ENCODE peak calls at places on chromosomes 12 and 14, in six cellular contexts. T is cardiac fibroblast, I is BJ, E is OCI-LY7, S is cardiac muscle cell, Y is IMR-90. K is an unnamed sample.
A peak's percentile ranks its signal among the peaks of the same experiment; 100 is the strongest.

GRCh38 chr14:99681832-99682148 is 2.3 kb upstream of the CYP46A1 start:
- DNase-seq in S (no peak), I (no peak), T (no peak), E (no peak), Y (no peak), K (no peak)

GRCh38 chr12:107822356-107822755 is 47.9 kb downstream of the ASCL4 start:
- DNase-seq in I (no peak), S (no peak), Y (no peak), T (no peak), E (no peak), K (no peak)

GRCh38 chr12:68336754-68337343 is 4.7 kb upstream of the MDM1 start:
- DNase-seq in E (no peak), T (no peak), Y (no peak), I (no peak), S (no peak), K (no peak)

GRCh38 chr14:96567289-96567899 is 65.2 kb downstream of the PAPOLA start:
- DNase-seq in E (peak; percentile 36), Y (peak; percentile 50), I (no peak), S (peak; percentile 65), T (peak; percentile 62), K (no peak)

GRCh38 chr14:50335989-50336391 is 23.9 kb downstream of the DMAC2L start:
- DNase-seq in E (no peak), Y (peak; percentile 65), T (peak; percentile 65), S (peak; percentile 71), I (no peak), K (peak; percentile 78)

GRCh38 chr14:60094306-60094897 is 2.7 kb downstream of the PCNX4 start:
- DNase-seq in S (peak; percentile 71), I (no peak), T (peak; percentile 72), E (peak; percentile 31), Y (peak; percentile 70), K (no peak)

GRCh38 chr14:73245401-73246325 is 8.4 kb downstream of the PAPLN start:
- DNase-seq in T (peak; percentile 70), S (peak; percentile 65), Y (no peak), E (peak; percentile 79), I (no peak), K (no peak)

GRCh38 chr14:70018246-70018645 is 139.0 kb downstream of the SMOC1 start:
- DNase-seq in Y (peak; percentile 41), I (no peak), T (peak; percentile 18), S (peak; percentile 16), E (no peak), K (no peak)

GRCh38 chr12:94783862-94784261 is 133.5 kb upstream of the TMCC3 start:
- DNase-seq in S (no peak), T (no peak), Y (peak; percentile 57), E (no peak), I (no peak), K (no peak)

GRCh38 chr14:63287661-63288483 is 30.9 kb downstream of the GPHB5 start:
- DNase-seq in T (no peak), I (peak; percentile 59), Y (peak; percentile 62), S (no peak), E (no peak), K (no peak)

GRCh38 chr12:75058228-75058627 is 151.4 kb downstream of the KCNC2 start:
- DNase-seq in Y (peak; percentile 2), S (no peak), T (no peak), I (no peak), E (no peak), K (no peak)
- TF ChIP-seq CTCF in Y (peak; percentile 22), S (no peak), T (no peak), I (no peak), E (no peak), K (no peak)

GRCh38 chr12:9649532-9649940 is 20.0 kb upstream of the CLEC2D start:
- DNase-seq in I (no peak), Y (no peak), E (peak; percentile 81), S (no peak), T (no peak), K (no peak)
- H3K4me3 ChIP-seq in I (peak overlapping the region; percentile 73), Y (peak overlapping the region; percentile 60), E (peak overlapping the region; percentile 91), S (peak overlapping the region; percentile 55), T (peak overlapping the region; percentile 68), K (no peak overlapping the region)

GRCh38 chr12:18718462-18718861 is 19.4 kb downstream of the PLCZ1 start:
- DNase-seq in S (no peak), E (no peak), I (no peak), T (no peak), Y (no peak), K (no peak)

GRCh38 chr12:18720690-18721089 is 17.1 kb downstream of the PLCZ1 start:
- DNase-seq in T (no peak), I (no peak), E (no peak), S (no peak), Y (no peak), K (no peak)

GRCh38 chr12:18719922-18720321 is 17.9 kb downstream of the PLCZ1 start:
- DNase-seq in Y (peak; percentile 49), E (no peak), T (no peak), I (no peak), S (no peak), K (no peak)

GRCh38 chr12:18723752-18724151 is 14.1 kb downstream of the PLCZ1 start:
- DNase-seq in T (peak; percentile 55), S (peak; percentile 66), Y (peak; percentile 93), I (no peak), E (no peak), K (no peak)
- TF ChIP-seq CTCF in T (no peak), S (no peak), Y (no peak), I (no peak), E (no peak), K (no peak)

DNA sequence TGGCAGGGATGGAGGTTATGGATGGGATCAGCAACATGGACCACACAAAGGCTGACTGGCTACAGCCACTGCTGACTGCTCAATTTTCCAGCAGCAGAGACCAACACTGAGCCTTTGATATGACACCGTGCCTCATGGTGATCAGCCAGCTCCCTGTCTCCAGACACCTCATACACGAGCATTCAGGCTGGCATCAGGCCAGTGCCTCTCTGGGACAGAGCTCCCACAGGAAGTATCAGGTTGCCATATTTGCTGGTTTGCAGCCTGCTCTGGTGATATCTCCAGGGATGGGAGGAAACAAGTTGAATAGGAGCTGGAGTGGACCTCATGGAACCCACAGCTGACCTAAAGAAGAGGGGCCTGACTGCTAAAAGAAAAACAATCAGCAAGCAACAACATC is 471.2 kb upstream of the ATXN7L3B start:
- DNase-seq in Y (no peak), T (no peak), E (no peak), S (no peak), I (no peak), K (no peak)
- H3K4me3 ChIP-seq in Y (no peak overlapping the region), T (no peak overlapping the region), E (no peak overlapping the region), S (no peak overlapping the region), I (no peak overlapping the region), K (no peak overlapping the region)

GRCh38 chr14:67883717-67884116 is 64.1 kb downstream of the RAD51B start:
- DNase-seq in E (peak; percentile 15), S (peak; percentile 50), I (no peak), Y (peak; percentile 28), T (peak; percentile 56), K (no peak)
- TF ChIP-seq CTCF in E (peak; percentile 73), S (peak; percentile 25), I (peak; percentile 13), Y (peak; percentile 53), T (peak; percentile 21), K (no peak)

DNA sequence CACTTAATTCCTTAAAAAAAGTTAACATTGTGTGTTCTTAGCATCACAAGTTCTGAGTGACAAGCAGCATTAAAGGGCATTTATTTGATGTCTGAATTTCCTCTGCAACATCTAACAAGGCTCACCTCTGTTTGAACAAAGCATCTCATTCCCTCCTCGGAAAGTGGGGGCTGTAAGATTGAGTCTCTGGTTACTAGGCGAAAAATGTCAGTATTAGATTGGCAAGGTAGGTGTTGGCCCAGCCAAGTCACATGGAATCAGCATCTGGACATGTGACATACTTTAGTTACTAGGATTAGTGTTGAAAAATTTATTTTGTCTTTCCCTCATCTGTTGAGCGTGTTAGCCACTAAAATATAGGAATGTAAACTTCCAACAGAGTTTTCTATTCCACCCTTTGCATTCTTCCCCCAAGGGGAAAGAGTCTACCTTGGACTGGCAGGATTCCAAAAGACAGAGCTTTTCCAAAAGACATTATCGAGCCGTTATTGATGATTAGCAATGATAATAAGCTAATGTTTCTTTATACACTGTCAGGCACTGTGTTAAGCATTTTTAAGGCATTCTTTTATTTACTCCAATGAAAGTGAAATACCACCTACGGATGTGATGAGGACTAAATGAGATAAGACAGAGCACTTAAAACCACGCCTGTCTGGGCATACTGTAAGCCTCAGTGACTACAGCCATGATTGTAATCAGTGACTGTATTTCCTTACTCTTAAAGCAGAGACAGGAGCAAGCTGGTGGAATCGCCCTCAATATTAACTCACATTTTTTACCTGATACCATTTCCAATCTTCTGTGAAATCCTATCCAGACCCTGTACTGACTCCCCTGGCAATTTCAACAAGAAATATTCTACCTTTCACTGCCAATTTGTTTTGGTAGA is 195.0 kb upstream of the BTG1 start:
- DNase-seq in T (peak; percentile 25), Y (no peak), E (no peak), S (peak; percentile 21), I (no peak), K (no peak)
- H3K4me3 ChIP-seq in T (no peak overlapping the region), Y (no peak overlapping the region), E (no peak overlapping the region), S (no peak overlapping the region), I (no peak overlapping the region), K (no peak overlapping the region)

GRCh38 chr12:2750185-2750584 is 44.6 kb upstream of the FKBP4 start:
- DNase-seq in S (no peak), I (no peak), T (no peak), E (no peak), Y (no peak), K (no peak)
- TF ChIP-seq CTCF in S (no peak), I (no peak), T (no peak), E (no peak), Y (no peak), K (no peak)

DNA sequence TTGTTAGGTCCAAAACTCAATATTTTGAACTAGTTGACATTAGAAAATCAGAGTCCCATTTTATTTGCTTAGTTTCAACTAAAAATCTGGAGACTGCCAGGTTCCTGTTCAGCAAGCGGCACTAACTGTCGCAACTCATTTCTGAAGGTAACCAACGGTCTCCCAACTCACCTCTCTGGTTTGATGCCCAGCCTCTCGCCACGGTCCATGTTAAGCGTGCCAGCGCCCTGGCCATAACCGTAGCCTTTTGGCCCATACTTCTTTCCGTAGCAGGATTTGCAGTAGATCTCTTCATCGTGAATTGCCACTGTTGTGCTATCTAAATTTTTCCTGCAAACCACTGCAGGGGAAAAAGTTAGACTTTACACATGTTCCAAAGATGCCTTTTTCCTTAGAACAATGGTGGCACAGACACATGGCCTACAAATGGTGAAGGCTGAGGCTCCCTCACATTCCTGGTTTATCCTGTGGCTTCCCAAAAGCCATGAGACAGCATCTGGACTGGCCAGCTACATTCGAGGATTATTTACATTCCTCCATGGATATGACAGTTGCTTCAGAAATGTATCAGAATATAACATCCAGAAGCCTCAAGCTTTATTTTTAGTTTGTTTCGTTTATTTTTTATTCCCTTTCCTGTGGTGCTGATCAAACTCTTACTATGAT is 15.7 kb downstream of the CSRP2 start:
- DNase-seq in T (peak; percentile 36), S (peak; percentile 60), I (peak; percentile 83), Y (peak; percentile 96), E (no peak), K (no peak)
- H3K4me3 ChIP-seq in T (no peak overlapping the region), S (no peak overlapping the region), I (no peak overlapping the region), Y (no peak overlapping the region), E (no peak overlapping the region), K (no peak overlapping the region)

GRCh38 chr14:36449903-36450302 is 70.1 kb downstream of the NKX2-1 start:
- DNase-seq in I (no peak), T (no peak), Y (no peak), E (no peak), S (no peak), K (no peak)
- TF ChIP-seq CTCF in I (no peak), T (no peak), Y (no peak), E (no peak), S (no peak), K (no peak)

K was measured in WERI-Rb-1.